ENCODE peak calls at places on chromosome 21, in five cellular contexts. V, E, N, W and G are unnamed samples.

GRCh38 chr21:43771698-43772367 is 4.3 kb downstream of the CSTB start:
- DNase-seq in V (no peak), E (no peak), N (no peak), W (no peak), G (no peak)

GRCh38 chr21:35540950-35541632 is 492.0 kb upstream of the RUNX1 start:
- DNase-seq in V (no peak), E (no peak), N (no peak), W (no peak), G (no peak)

GRCh38 chr21:15319727-15320126 is 254.9 kb upstream of the NRIP1 start:
- DNase-seq in V (no peak), E (no peak), N (no peak), W (no peak), G (no peak)

GRCh38 chr21:38787461-38788274 is 18.1 kb upstream of the ETS2 start:
- DNase-seq in V (no peak), E (peak; percentile 89), N (peak; percentile 70), W (no peak), G (peak; percentile 75)

GRCh38 chr21:45536301-45537081 is 5.7 kb downstream of the SLC19A1 start:
- DNase-seq in V (no peak), E (no peak), N (peak; percentile 6), W (no peak), G (peak; percentile 46)

GRCh38 chr21:28308516-28308915 is 684.2 kb downstream of the LTN1 start:
- DNase-seq in V (no peak), E (no peak), N (no peak), W (no peak), G (no peak)

GRCh38 chr21:39387461-39388037 is 38.7 kb upstream of the HMGN1 start:
- DNase-seq in V (peak; percentile 95), E (peak; percentile 91), N (peak; percentile 94), W (peak; percentile 33), G (peak; percentile 94)

GRCh38 chr21:26982767-26983166 is 15.9 kb upstream of the ADAMTS5 start:
- DNase-seq in V (no peak), E (peak; percentile 8), N (no peak), W (no peak), G (no peak)

GRCh38 chr21:36415375-36415774 is 30.2 kb downstream of the CHAF1B start:
- DNase-seq in V (no peak), E (no peak), N (no peak), W (no peak), G (no peak)

GRCh38 chr21:14520535-14520934 is 25.6 kb downstream of the SAMSN1 start:
- DNase-seq in V (no peak), E (no peak), N (no peak), W (no peak), G (no peak)

GRCh38 chr21:40587786-40588353 is 259.1 kb downstream of the DSCAM start:
- DNase-seq in V (no peak), E (no peak), N (no peak), W (no peak), G (no peak)

GRCh38 chr21:16551101-16551695 is 821.4 kb downstream of the USP25 start:
- DNase-seq in V (no peak), E (no peak), N (no peak), W (no peak), G (no peak)

GRCh38 chr21:39510240-39510639 is 58.5 kb downstream of the SH3BGR start:
- DNase-seq in V (no peak), E (no peak), N (no peak), W (no peak), G (no peak)

GRCh38 chr21:28473530-28474225 is 519.0 kb downstream of the LTN1 start:
- DNase-seq in V (no peak), E (no peak), N (no peak), W (no peak), G (no peak)

GRCh38 chr21:45620201-45620600 is 23.3 kb upstream of the PCBP3 start:
- DNase-seq in V (no peak), E (no peak), N (no peak), W (no peak), G (no peak)

GRCh38 chr21:44972821-44973220 is 33.0 kb downstream of the SLX9 start:
- DNase-seq in V (no peak), E (no peak), N (no peak), W (no peak), G (no peak)

GRCh38 chr21:31447477-31447876 is 103.4 kb upstream of the TIAM1 start:
- DNase-seq in V (no peak), E (no peak), N (no peak), W (no peak), G (no peak)

GRCh38 chr21:34857874-34858273 is 189.1 kb downstream of the CLIC6 start:
- DNase-seq in V (no peak), E (no peak), N (no peak), W (no peak), G (no peak)